ENCODE peak calls at places on chromosomes 4 and X, in nine cellular contexts. D is epithelial cell of esophagus, J is glutamatergic neuron, X is dorsolateral prefrontal cortex, Z is fibroblast of lung, P is retinal pigment epithelial cell, M is neural crest cell, A is foreskin fibroblast, G is AG09309. O is an unnamed sample.

GRCh38 chrX:20372533-20372932 is 105.8 kb upstream of the RPS6KA3 start:
- DNase-seq in P (peak), X (no peak), G (no peak), M (no peak), J (no peak), A (peak), D (peak), Z (peak), O (no peak)

GRCh38 chrX:97835969-97836368 is 952.3 kb downstream of the RPA4 start:
- DNase-seq in X (no peak), A (no peak), G (no peak), Z (no peak), D (no peak), M (no peak), P (no peak), J (no peak), O (no peak)

GRCh38 chrX:75096331-75096730 is 59.8 kb downstream of the ABCB7 start:
- DNase-seq in A (no peak), Z (no peak), X (no peak), M (no peak), G (no peak), J (no peak), D (peak), P (no peak), O (no peak)

GRCh38 chr4:132427125-132427524 is 722.0 kb upstream of the PCDH10 start:
- DNase-seq in G (no peak), Z (no peak), D (no peak), X (no peak), J (no peak), M (no peak), P (no peak), A (no peak), O (no peak)

GRCh38 chrX:1111543-1112300 is 100.7 kb downstream of the CRLF2 start:
- DNase-seq in M (no peak), X (no peak), Z (no peak), P (no peak), D (no peak), G (no peak), A (no peak), J (no peak), O (no peak)

GRCh38 chr4:55770662-55771061 is 48.9 kb upstream of the EXOC1L start:
- DNase-seq in X (no peak), D (peak), A (no peak), Z (no peak), G (no peak), P (no peak), J (no peak), M (no peak), O (no peak)

GRCh38 chr4:119321921-119322687 is at the start of gene FABP2:
- DNase-seq in P (no peak), D (no peak), M (no peak), J (no peak), G (no peak), X (no peak), A (no peak), Z (no peak), O (no peak)

GRCh38 chr4:185542626-185543336 is 7.5 kb upstream of the PDLIM3 start:
- DNase-seq in M (no peak), Z (peak), X (no peak), J (no peak), G (no peak), A (peak), D (no peak), P (no peak), O (no peak)

GRCh38 chrX:11558972-11559371 is 106.7 kb downstream of the ARHGAP6 start:
- DNase-seq in J (peak), M (no peak), A (no peak), G (no peak), P (no peak), D (no peak), Z (no peak), X (no peak), O (no peak)

GRCh38 chr4:123031664-123032063 is 109.3 kb upstream of the NUDT6 start:
- DNase-seq in Z (no peak), D (no peak), J (no peak), G (no peak), A (no peak), P (no peak), M (no peak), X (no peak), O (no peak)

GRCh38 chr4:115433501-115433900 is 320.1 kb upstream of the NDST4 start:
- DNase-seq in Z (no peak), X (no peak), G (no peak), J (no peak), A (no peak), D (peak), P (no peak), M (no peak), O (no peak)

GRCh38 chr4:3022651-3023050 is 51.7 kb downstream of the HTT-AS start:
- DNase-seq in Z (no peak), J (no peak), G (no peak), M (no peak), P (no peak), A (no peak), D (no peak), X (no peak), O (no peak)

GRCh38 chr4:182918044-182918607 is 940 bp upstream of the DCTD start:
- DNase-seq in P (no peak), D (peak), A (no peak), J (no peak), M (no peak), Z (no peak), X (no peak), G (no peak), O (no peak)

GRCh38 chrX:54248309-54248708 is 65.3 kb upstream of the FAM120C start:
- DNase-seq in Z (peak), G (peak), M (no peak), A (peak), X (no peak), J (no peak), D (peak), P (no peak), O (no peak)

GRCh38 chr4:105563352-105563751 is 10.9 kb downstream of the ARHGEF38 start:
- DNase-seq in M (no peak), Z (no peak), X (no peak), G (no peak), D (no peak), J (no peak), P (no peak), A (no peak), O (no peak)

GRCh38 chr4:77581724-77582123 is 23.9 kb upstream of the CXCL13 start:
- DNase-seq in A (no peak), X (no peak), M (no peak), P (peak), G (no peak), J (no peak), D (peak), Z (peak), O (no peak)

GRCh38 chrX:41148553-41148952 is 63.3 kb downstream of the USP9X start:
- DNase-seq in D (peak), Z (peak), P (peak), G (no peak), M (no peak), A (peak), X (no peak), J (no peak), O (no peak)

GRCh38 chrX:85111347-85111746 is 107.7 kb downstream of the APOOL start:
- DNase-seq in D (peak), A (peak), J (no peak), Z (no peak), X (no peak), M (no peak), P (no peak), G (no peak), O (no peak)

GRCh38 chr4:20464381-20464780 is 212.7 kb downstream of the SLIT2 start:
- DNase-seq in A (peak), X (no peak), M (no peak), J (no peak), Z (peak), G (no peak), D (peak), P (no peak), O (no peak)

GRCh38 chr4:32140636-32141035 is 1420.5 kb downstream of the PCDH7 start:
- DNase-seq in G (peak), J (no peak), X (no peak), P (peak), A (peak), M (no peak), Z (peak), D (peak), O (no peak)

GRCh38 chr4:143215873-143216272 is 31.2 kb downstream of the USP38 start:
- DNase-seq in P (no peak), Z (peak), M (no peak), A (no peak), X (no peak), G (no peak), D (no peak), J (no peak), O (no peak)

GRCh38 chr4:25913056-25913850 is 767 bp upstream of the SMIM20 start:
- DNase-seq in J (no peak), D (no peak), P (no peak), Z (no peak), G (no peak), M (peak), X (peak), A (peak), O (peak)

GRCh38 chr4:154868423-154869194 is 87.5 kb downstream of the RBM46 start:
- DNase-seq in Z (no peak), X (no peak), P (no peak), D (no peak), A (no peak), J (no peak), G (no peak), M (no peak), O (no peak)
- TF ChIP-seq CTCF in Z (no peak), X (no peak), P (no peak), D (no peak), A (no peak), J (no peak), G (no peak), M (no peak), O (no peak)

DNA sequence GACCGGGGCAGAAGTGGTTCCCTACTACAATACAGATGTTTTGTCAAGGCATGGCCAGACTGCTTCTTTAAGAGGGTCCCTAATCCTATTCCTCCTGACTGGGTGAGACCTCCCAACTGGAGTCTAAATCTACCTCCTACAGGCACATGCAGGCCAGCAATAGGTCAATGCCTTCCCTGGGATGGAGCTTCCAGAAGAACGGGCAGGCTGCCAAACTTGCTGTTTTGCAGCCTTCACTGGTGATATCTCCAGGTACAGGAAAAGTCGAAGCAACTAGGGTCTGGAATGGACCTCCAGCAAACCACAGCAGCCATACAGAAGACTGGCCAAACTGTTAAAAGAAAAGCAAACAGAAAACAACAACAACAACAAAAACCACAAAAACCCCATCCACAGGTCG is 678.4 kb upstream of the DIAPH2 start:
- DNase-seq in J (no peak), Z (no peak), X (no peak), D (no peak), P (no peak), M (no peak), G (no peak), A (no peak), O (no peak)
- TF ChIP-seq CTCF in J (no peak), Z (no peak), X (no peak), D (no peak), P (no peak), M (no peak), G (no peak), A (no peak), O (no peak)

DNA sequence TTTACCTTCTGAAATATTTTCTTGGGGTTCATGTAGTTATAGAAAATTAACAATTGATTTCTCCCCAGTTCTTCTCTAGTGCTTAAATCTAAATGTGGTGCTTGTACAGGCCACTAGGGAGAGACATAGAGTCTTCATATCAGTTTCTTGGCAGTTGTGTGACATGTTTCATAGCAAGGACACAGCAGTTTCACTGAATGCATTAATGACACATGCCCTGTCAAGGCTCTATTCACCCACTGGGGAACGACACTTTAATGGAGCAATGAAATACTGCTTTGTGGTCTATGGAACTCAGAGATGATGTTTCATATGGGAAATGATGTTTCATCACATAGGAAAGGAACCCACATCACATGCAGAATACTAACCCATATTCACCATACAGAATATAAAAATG is 2.8 kb downstream of the VEGFC start:
- DNase-seq in J (no peak), M (no peak), A (peak), P (no peak), G (no peak), X (no peak), Z (peak), D (peak), O (no peak)
- TF ChIP-seq CTCF in J (peak), M (peak), A (peak), P (peak), G (peak), X (peak), Z (peak), D (peak), O (peak)

DNA sequence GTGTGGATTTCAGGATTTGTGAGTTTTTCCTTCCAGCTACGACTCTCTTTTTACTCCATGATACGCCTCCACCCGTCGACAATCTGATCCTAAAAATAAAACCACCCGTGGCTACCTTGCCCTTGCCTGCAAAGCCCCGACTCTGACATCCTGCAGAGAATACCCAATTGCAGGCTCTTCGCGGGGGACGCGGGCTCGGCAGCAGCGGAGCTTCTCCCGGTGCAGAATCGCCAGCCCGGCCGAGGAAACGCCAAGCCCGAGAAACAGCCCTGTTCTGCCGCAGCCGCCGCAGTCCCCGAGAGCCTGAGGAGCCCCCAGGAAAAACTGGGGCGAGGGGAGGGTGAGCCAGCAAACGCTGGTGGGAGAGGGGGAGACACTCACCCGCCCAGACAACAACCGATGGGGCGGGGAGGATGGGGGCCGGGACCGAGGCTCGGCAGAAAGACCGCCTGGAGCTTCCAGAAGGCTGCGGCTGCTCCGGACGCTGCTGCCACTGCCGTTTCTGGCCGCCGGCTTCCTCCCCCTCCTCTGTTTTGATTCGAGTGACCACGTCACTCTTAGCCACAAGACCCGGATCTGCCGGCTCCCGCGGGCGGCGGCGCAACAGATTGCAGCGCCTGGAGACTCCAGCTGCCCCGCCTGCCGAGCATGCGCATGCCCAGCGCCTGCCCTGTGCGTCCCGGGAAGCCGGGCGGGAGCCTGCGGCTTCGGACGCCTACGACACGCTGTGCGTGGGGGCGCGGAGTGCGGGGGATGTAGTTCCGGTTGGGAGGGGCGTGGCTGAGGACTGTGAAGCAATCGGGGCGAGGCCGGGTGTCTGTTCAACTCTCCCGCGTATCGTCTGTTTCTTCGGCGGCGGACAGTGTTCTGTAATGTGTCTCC is at the start of gene SMIM14:
- DNase-seq in X (peak), M (peak), P (peak), G (peak), Z (peak), A (peak), D (peak), J (peak), O (peak)
- TF ChIP-seq CTCF in X (peak), M (no peak), P (no peak), G (no peak), Z (no peak), A (no peak), D (no peak), J (no peak), O (no peak)

GRCh38 chr4:171809854-171810253 is 3.4 kb upstream of the GALNTL6 start:
- DNase-seq in P (no peak), G (no peak), M (no peak), D (no peak), J (no peak), Z (no peak), X (no peak), A (no peak), O (no peak)
- TF ChIP-seq CTCF in P (no peak), G (no peak), M (no peak), D (no peak), J (no peak), Z (no peak), X (no peak), A (no peak), O (no peak)

DNA sequence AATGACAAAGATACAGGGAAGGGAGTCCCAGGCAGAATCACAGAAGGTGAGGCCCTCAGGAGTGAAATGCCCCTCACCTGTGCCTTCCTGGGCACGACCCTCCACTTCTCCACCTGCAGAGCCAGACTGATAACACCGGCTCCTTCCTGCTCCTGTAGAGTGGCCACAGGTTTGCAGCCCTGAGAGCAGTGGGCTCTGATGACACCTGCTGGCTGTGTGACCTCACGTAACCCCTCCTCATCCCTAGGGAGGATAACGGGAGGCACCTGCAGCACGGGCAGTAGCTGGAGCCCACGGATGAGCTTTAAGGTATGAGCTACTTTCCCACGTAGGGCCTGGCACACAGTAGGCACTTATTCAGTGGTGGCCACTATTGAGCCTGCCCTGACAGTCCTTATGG is 25.5 kb upstream of the MAN2B2 start:
- DNase-seq in D (no peak), A (no peak), Z (no peak), P (no peak), J (no peak), X (no peak), G (no peak), M (no peak), O (no peak)
- TF ChIP-seq CTCF in D (no peak), A (no peak), Z (no peak), P (no peak), J (no peak), X (no peak), G (no peak), M (no peak), O (no peak)

GRCh38 chrX:103464774-103465117 is 54.5 kb downstream of the RAB40A start:
- DNase-seq in Z (peak), A (peak), M (peak), J (peak), G (no peak), D (peak), P (no peak), X (peak), O (peak)

GRCh38 chrX:103467156-103467555 is 52.1 kb downstream of the RAB40A start:
- DNase-seq in X (no peak), A (no peak), D (no peak), M (no peak), G (no peak), P (no peak), J (no peak), Z (no peak), O (no peak)

GRCh38 chrX:103461156-103461555 is 58.1 kb downstream of the RAB40A start:
- DNase-seq in X (no peak), J (no peak), A (peak), Z (no peak), G (no peak), M (no peak), D (peak), P (no peak), O (no peak)

GRCh38 chrX:103467870-103468269 is 51.4 kb downstream of the RAB40A start:
- DNase-seq in A (no peak), X (no peak), M (no peak), J (no peak), P (no peak), Z (no peak), G (no peak), D (no peak), O (no peak)

DNA sequence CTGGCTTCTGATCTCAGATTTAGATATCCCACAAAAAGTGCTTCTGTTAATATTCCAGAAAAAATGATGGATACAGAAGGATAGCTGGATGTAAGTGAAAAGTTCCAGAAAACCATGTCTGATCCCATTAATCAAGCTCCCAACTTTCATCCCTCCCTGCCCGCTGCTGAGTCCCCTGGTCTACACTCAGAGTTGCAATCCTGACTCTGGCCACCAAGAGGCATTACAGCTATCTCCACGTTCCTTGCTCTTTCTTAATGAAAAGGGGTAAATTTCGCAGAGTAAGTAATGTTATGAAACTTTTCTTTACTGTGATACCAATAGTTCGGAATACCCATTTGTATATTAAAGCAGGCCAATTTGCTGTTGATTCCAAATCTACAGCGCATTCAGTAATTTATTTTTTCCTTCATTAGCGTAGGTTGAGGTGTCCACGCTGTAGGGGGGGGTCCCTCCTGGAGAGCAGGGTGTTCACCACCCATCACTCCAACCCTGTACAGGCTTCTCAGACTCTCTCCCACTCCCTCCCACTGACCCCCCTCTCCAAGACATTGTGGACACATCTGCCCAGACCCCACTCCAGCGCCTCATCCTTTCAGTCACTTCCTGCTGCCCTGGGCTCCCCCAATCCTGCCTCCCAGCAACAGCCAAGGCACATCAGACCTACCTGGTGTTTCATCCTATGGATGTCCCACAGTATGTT is 55.1 kb downstream of the RAB40A start:
- DNase-seq in P (no peak), D (peak), J (peak), G (no peak), M (peak), A (peak), X (peak), Z (peak), O (no peak)
- TF ChIP-seq CTCF in P (peak), D (peak), J (no peak), G (peak), M (peak), A (peak), X (peak), Z (peak), O (peak)

GRCh38 chr4:22091351-22091731 is 142.8 kb upstream of the KCNIP4 start:
- DNase-seq in D (no peak), P (no peak), G (no peak), A (no peak), X (no peak), Z (no peak), J (peak), M (no peak), O (no peak)
- TF ChIP-seq CTCF in D (no peak), P (peak), G (no peak), A (no peak), X (no peak), Z (no peak), J (no peak), M (peak), O (no peak)

O was measured in D721Med.